ENCODE peak calls at places on chromosomes 6 and 20, in four cellular contexts. I is SK-N-SH, V is HCT116, L is GM12878. G is an unnamed sample. For H3K4me1, the result is how much of the 10 kb centered on the place peaks cover.

GRCh38 chr20:23637282-23638221 is at the start of gene CST3:
- DNase-seq in I (peak), V (peak), L (no peak), G (peak)

GRCh38 chr6:14984454-14984853 is 261.4 kb upstream of the JARID2 start:
- DNase-seq in V (no peak), I (no peak), L (no peak), G (no peak)

GRCh38 chr6:48535569-48535968 is 424.6 kb upstream of the PTCHD4 start:
- DNase-seq in V (no peak), I (no peak), L (no peak), G (peak)

GRCh38 chr20:16714242-16714641 is 15.6 kb upstream of the SNRPB2 start:
- DNase-seq in I (no peak), L (no peak), V (no peak), G (no peak)

GRCh38 chr20:50224553-50225255 is 34.1 kb downstream of the CEBPB start:
- DNase-seq in L (no peak), I (no peak), V (no peak), G (no peak)

GRCh38 chr20:62366370-62367135 is 559 bp downstream of the LAMA5 start:
- DNase-seq in I (peak), V (no peak), L (no peak), G (no peak)

GRCh38 chr6:14831922-14832321 is 413.9 kb upstream of the JARID2 start:
- DNase-seq in V (no peak), I (no peak), L (no peak), G (no peak)

GRCh38 chr6:4224082-4224978 is 89.0 kb upstream of the ECI2 start:
- DNase-seq in V (no peak), I (no peak), L (no peak), G (no peak)

GRCh38 chr20:63449025-63449424 is 23.4 kb downstream of the KCNQ2 start:
- DNase-seq in I (no peak), V (no peak), L (no peak), G (no peak)

GRCh38 chr6:90463359-90463758 is 123.5 kb downstream of the MAP3K7 start:
- DNase-seq in I (no peak), V (no peak), L (no peak), G (no peak)

GRCh38 chr6:33008944-33009861 is at the start of gene HLA-DOA:
- DNase-seq in L (peak), V (peak), I (peak), G (peak)

GRCh38 chr20:49877254-49877990 is 37.9 kb downstream of the SPATA2 start:
- DNase-seq in L (no peak), I (no peak), V (no peak), G (no peak)

GRCh38 chr6:158506577-158506976 is 53.3 kb upstream of the TMEM181 start:
- DNase-seq in L (no peak), V (no peak), I (peak), G (peak)

GRCh38 chr6:87705070-87705691 is 3.1 kb upstream of the AKIRIN2 start:
- DNase-seq in I (no peak), V (no peak), L (peak), G (no peak)

GRCh38 chr20:48052492-48052870 is 267.2 kb upstream of the SULF2 start:
- DNase-seq in V (no peak), L (no peak), I (peak), G (no peak)

GRCh38 chr20:58899518-58899917 is 47.0 kb downstream of the GNAS start:
- DNase-seq in L (no peak), V (no peak), I (no peak), G (no peak)

GRCh38 chr20:58896820-58897219 is 44.3 kb downstream of the GNAS start:
- DNase-seq in I (no peak), L (no peak), V (no peak), G (no peak)

GRCh38 chr20:58900292-58900931 is 47.9 kb downstream of the GNAS start:
- DNase-seq in V (no peak), L (no peak), I (no peak), G (no peak)

GRCh38 chr20:58897493-58897892 is 45.0 kb downstream of the GNAS start:
- DNase-seq in I (no peak), L (no peak), V (no peak), G (no peak)

DNA sequence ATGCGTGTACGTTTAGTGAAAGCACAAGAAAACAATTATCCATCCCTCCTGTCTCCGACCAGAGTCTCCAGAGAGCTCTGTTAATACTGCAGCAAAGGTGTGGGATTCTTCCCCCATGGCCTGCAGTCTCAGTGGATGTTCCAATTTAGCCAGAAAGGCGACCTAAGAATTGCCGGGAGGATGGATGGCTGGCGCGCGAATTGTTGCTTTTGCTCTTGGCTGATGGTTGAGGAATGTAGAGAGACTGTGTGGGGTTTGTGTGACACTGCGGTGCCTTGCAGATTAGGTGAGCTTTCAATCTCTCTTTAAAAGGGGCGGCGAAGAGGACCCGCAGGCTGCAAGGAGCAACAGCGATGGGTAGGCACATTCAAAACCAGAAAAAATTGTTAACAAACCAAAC is 46.1 kb downstream of the GNAS start:
- DNase-seq in L (no peak), V (no peak), I (no peak), G (no peak)
- H3K4me1 ChIP-seq in L (under half), V (under half), I (under half), G (under half)

GRCh38 chr20:46903256-46903655 is 8.6 kb downstream of the EYA2 start:
- DNase-seq in L (no peak), I (no peak), V (no peak), G (no peak)
- TF ChIP-seq YY1 in L (no peak), I (no peak), V (no peak), G (no peak)

DNA sequence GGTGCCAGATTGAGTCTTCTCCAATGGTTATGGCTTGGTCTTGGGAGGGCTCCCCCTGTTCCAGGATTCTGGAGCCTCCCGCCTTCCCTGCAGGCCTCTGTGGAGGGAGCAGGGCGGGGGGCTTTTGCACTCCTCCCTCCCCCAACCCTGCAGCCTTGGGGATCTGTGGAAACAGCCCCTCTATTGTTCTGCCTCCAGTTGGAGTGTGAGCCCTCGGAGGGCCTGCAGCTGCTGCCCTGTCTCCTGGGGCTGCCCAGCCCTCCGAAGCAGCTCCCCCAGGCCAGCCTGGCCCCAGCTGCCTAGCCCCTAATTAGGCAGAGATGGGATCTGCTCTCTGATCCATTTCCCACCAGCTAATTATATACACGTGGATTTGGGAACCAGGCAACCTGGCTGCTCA is 14.7 kb downstream of the FAM110A start:
- DNase-seq in I (no peak), V (no peak), L (no peak), G (no peak)
- H3K4me1 ChIP-seq in I (under half), V (under half), L (under half), G (under half)

DNA sequence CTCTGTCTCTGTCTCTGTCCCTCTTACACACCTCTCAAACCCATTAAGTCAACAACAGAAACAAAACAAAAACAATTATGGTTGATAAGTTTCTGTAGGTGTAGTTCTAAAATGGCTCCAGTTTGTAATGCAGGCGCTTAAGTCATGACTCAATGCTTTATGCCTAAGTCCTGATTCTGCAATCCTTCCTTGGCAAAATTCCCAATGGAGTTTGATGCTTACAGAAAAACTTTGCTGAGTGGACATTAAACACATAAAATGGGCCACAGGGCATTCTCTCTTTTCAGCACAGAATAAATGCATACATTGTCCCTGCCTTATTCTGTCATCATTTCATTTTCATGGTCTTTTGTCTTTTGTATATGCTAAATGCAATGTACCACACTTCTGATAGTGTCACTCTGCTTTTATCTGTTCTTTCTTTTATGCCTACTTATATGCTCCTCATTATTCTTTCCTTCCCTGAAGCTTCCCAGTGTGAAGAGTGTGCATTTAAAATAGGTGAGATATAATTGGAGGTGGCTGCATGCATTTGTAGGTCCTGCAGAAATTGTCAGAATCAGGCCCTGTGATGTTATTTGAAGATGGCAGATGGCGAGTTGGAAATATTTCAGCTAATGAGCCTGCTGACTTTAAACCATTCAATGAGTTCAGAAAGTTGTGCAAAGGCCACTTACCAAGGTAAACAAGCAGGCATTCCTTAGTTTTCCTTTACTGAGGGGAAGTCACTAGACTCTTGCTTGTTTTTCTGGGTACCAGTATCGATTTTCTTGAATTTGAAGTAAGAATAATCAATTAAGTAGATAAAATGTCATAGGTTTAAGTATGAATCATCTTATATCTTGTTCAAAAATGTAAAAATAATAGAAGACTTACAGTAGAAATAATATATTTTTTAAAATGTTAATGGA is 313.1 kb downstream of the TRDN start:
- DNase-seq in V (no peak), I (no peak), L (no peak), G (no peak)
- TF ChIP-seq YY1 in V (no peak), I (no peak), L (no peak), G (no peak)